ENCODE peak calls at places on chromosomes 16 and 17, in seven cellular contexts. One of them, this sample, is unnamed. For H3K27me3, the result is how much of the 10 kb centered on the place peaks cover.

GRCh38 chr16:68901910-68902309 is 58.6 kb downstream of the TANGO6 start:
- DNase-seq in CD4-positive, alpha-beta T cell: no peak
- DNase-seq in HAP-1: no peak
- DNase-seq in RWPE2: no peak
- DNase-seq in lower lobe of right lung: no peak
- DNase-seq in GM23248: peak
- DNase-seq in hepatocyte: no peak
- DNase-seq in this sample: no peak

GRCh38 chr16:77723108-77723514 is 797 bp downstream of the NUDT7 start:
- DNase-seq in CD4-positive, alpha-beta T cell: peak
- DNase-seq in HAP-1: no peak
- DNase-seq in RWPE2: no peak
- DNase-seq in lower lobe of right lung: no peak
- DNase-seq in GM23248: peak
- DNase-seq in hepatocyte: peak
- DNase-seq in this sample: peak

GRCh38 chr16:6926762-6927161 is 405.9 kb upstream of the RBFOX1 start:
- DNase-seq in CD4-positive, alpha-beta T cell: no peak
- DNase-seq in HAP-1: no peak
- DNase-seq in RWPE2: no peak
- DNase-seq in lower lobe of right lung: no peak
- DNase-seq in GM23248: no peak
- DNase-seq in hepatocyte: peak
- DNase-seq in this sample: no peak

GRCh38 chr16:53083123-53083522 is 28.3 kb downstream of the CHD9 start:
- DNase-seq in CD4-positive, alpha-beta T cell: no peak
- DNase-seq in HAP-1: no peak
- DNase-seq in RWPE2: no peak
- DNase-seq in lower lobe of right lung: no peak
- DNase-seq in GM23248: peak
- DNase-seq in hepatocyte: no peak
- DNase-seq in this sample: no peak

GRCh38 chr17:43448720-43449469 is 34.9 kb upstream of the DHX8 start:
- DNase-seq in CD4-positive, alpha-beta T cell: no peak
- DNase-seq in HAP-1: no peak
- DNase-seq in RWPE2: no peak
- DNase-seq in lower lobe of right lung: no peak
- DNase-seq in GM23248: no peak
- DNase-seq in hepatocyte: no peak
- DNase-seq in this sample: no peak

GRCh38 chr17:19727466-19728113 is 11.2 kb upstream of the SLC47A2 start:
- DNase-seq in CD4-positive, alpha-beta T cell: no peak
- DNase-seq in HAP-1: no peak
- DNase-seq in RWPE2: no peak
- DNase-seq in lower lobe of right lung: no peak
- DNase-seq in GM23248: peak
- DNase-seq in hepatocyte: peak
- DNase-seq in this sample: no peak

GRCh38 chr17:72514888-72515287 is 394.1 kb downstream of the SOX9 start:
- DNase-seq in CD4-positive, alpha-beta T cell: no peak
- DNase-seq in HAP-1: no peak
- DNase-seq in RWPE2: no peak
- DNase-seq in lower lobe of right lung: no peak
- DNase-seq in GM23248: peak
- DNase-seq in hepatocyte: peak
- DNase-seq in this sample: no peak

GRCh38 chr16:2163211-2163881 is 7.8 kb downstream of the TRAF7 start:
- DNase-seq in CD4-positive, alpha-beta T cell: no peak
- DNase-seq in HAP-1: no peak
- DNase-seq in RWPE2: peak
- DNase-seq in lower lobe of right lung: no peak
- DNase-seq in GM23248: no peak
- DNase-seq in hepatocyte: peak
- DNase-seq in this sample: no peak

GRCh38 chr16:11474617-11475291 is 112.0 kb downstream of the LITAF start:
- DNase-seq in CD4-positive, alpha-beta T cell: no peak
- DNase-seq in HAP-1: no peak
- DNase-seq in RWPE2: no peak
- DNase-seq in lower lobe of right lung: no peak
- DNase-seq in GM23248: no peak
- DNase-seq in hepatocyte: peak
- DNase-seq in this sample: no peak

GRCh38 chr16:12819126-12820117 is 15.7 kb upstream of the CPPED1 start:
- DNase-seq in CD4-positive, alpha-beta T cell: peak
- DNase-seq in HAP-1: peak
- DNase-seq in RWPE2: no peak
- DNase-seq in lower lobe of right lung: peak
- DNase-seq in GM23248: peak
- DNase-seq in hepatocyte: peak
- DNase-seq in this sample: peak

GRCh38 chr16:84254080-84254479 is 14.3 kb upstream of the KCNG4 start:
- DNase-seq in CD4-positive, alpha-beta T cell: no peak
- DNase-seq in HAP-1: peak
- DNase-seq in RWPE2: no peak
- DNase-seq in lower lobe of right lung: no peak
- DNase-seq in GM23248: no peak
- DNase-seq in hepatocyte: no peak
- DNase-seq in this sample: no peak

GRCh38 chr17:36544320-36545092 is at the start of gene GGNBP2:
- DNase-seq in CD4-positive, alpha-beta T cell: peak
- DNase-seq in HAP-1: peak
- DNase-seq in RWPE2: peak
- DNase-seq in lower lobe of right lung: peak
- DNase-seq in GM23248: peak
- DNase-seq in hepatocyte: peak
- DNase-seq in this sample: peak

GRCh38 chr16:71441348-71441781 is 489 bp downstream of the TLE7 start:
- DNase-seq in CD4-positive, alpha-beta T cell: no peak
- DNase-seq in HAP-1: peak
- DNase-seq in RWPE2: no peak
- DNase-seq in lower lobe of right lung: no peak
- DNase-seq in GM23248: no peak
- DNase-seq in hepatocyte: no peak
- DNase-seq in this sample: no peak

GRCh38 chr17:57293077-57293476 is 36.8 kb downstream of the MSI2 start:
- DNase-seq in CD4-positive, alpha-beta T cell: no peak
- DNase-seq in HAP-1: no peak
- DNase-seq in RWPE2: peak
- DNase-seq in lower lobe of right lung: no peak
- DNase-seq in GM23248: no peak
- DNase-seq in hepatocyte: peak
- DNase-seq in this sample: no peak

GRCh38 chr17:57294629-57295501 is 38.5 kb downstream of the MSI2 start:
- DNase-seq in CD4-positive, alpha-beta T cell: peak
- DNase-seq in HAP-1: peak
- DNase-seq in RWPE2: no peak
- DNase-seq in lower lobe of right lung: no peak
- DNase-seq in GM23248: no peak
- DNase-seq in hepatocyte: no peak
- DNase-seq in this sample: no peak

GRCh38 chr17:57296231-57296630 is 39.9 kb downstream of the MSI2 start:
- DNase-seq in CD4-positive, alpha-beta T cell: no peak
- DNase-seq in HAP-1: peak
- DNase-seq in RWPE2: no peak
- DNase-seq in lower lobe of right lung: no peak
- DNase-seq in GM23248: no peak
- DNase-seq in hepatocyte: no peak
- DNase-seq in this sample: no peak

GRCh38 chr17:57294075-57294474 is 37.8 kb downstream of the MSI2 start:
- DNase-seq in CD4-positive, alpha-beta T cell: no peak
- DNase-seq in HAP-1: no peak
- DNase-seq in RWPE2: no peak
- DNase-seq in lower lobe of right lung: no peak
- DNase-seq in GM23248: no peak
- DNase-seq in hepatocyte: no peak
- DNase-seq in this sample: no peak

DNA sequence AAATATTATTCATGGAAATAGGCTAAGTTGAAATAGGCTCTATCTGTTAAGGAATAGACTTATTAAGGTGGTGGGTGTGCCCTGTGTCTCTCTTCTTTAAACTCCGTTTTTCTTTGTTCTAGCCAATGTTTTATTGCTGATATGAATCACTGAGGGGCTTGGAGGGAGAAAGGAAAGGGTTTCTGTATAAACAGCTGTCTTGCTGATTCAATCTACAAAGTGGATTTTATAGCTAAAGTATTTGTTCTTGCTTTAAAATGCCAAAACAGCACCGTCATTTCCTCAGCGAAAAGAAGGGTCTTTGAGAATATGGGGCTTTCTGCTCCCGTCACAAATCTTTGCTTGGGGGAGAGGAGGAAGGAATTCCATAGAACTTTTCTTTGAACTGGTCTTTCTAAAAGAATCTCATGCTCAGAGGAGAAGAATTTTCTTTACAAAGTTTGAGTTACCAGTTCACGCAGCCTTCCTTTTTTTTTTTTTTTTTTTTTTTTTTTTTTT is 39.3 kb downstream of the MSI2 start:
- DNase-seq in CD4-positive, alpha-beta T cell: no peak
- DNase-seq in HAP-1: peak
- DNase-seq in RWPE2: no peak
- DNase-seq in lower lobe of right lung: no peak
- DNase-seq in GM23248: no peak
- DNase-seq in hepatocyte: no peak
- DNase-seq in this sample: no peak
- H3K27me3 ChIP-seq in CD4-positive, alpha-beta T cell: under half
- H3K27me3 ChIP-seq in HAP-1: under half
- H3K27me3 ChIP-seq in RWPE2: under half
- H3K27me3 ChIP-seq in lower lobe of right lung: under half
- H3K27me3 ChIP-seq in GM23248: under half
- H3K27me3 ChIP-seq in hepatocyte: under half
- H3K27me3 ChIP-seq in this sample: under half

DNA sequence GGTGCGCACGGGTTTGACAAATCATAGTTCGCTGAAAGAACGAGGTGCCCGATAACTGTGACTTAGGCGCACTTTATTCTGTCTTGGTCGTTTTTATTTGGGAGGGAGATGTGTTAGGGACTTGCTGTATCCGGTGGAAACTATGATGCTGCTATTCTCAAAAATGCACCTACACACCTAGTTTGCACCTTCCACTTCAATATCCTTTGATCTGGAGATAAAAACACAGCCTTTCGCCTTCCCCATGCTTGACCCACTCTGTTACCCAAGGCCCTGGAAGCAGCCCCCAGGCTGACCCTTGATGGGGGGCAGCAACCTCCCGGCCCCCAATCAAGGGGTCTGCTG is 15.0 kb upstream of the FOXF1 start:
- DNase-seq in CD4-positive, alpha-beta T cell: no peak
- DNase-seq in HAP-1: no peak
- DNase-seq in RWPE2: no peak
- DNase-seq in lower lobe of right lung: no peak
- DNase-seq in GM23248: no peak
- DNase-seq in hepatocyte: no peak
- DNase-seq in this sample: no peak
- H3K27me3 ChIP-seq in CD4-positive, alpha-beta T cell: half or more
- H3K27me3 ChIP-seq in HAP-1: half or more
- H3K27me3 ChIP-seq in RWPE2: half or more
- H3K27me3 ChIP-seq in lower lobe of right lung: half or more
- H3K27me3 ChIP-seq in GM23248: half or more
- H3K27me3 ChIP-seq in hepatocyte: half or more
- H3K27me3 ChIP-seq in this sample: under half

DNA sequence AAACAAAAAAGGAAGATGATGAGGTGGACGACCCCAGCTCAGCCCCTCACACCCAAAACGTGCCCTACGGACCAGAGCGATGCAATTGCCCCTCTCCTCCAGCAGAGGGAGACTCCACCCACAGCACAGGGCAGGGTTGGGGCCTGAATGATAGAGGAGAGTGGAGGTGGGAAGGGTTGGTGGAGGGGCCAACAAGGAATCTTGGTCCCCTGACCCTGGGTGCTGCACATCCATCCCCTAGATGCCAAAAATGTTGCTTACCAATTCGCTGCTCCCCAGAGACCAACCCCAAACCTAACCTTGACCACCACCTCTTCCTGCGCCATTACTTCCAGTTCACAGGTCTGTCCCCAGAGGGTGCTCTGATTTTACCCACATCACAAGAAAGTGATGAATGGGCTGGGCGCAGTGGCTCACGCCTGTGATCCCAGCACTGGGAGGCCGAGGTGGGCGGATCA is 12.9 kb downstream of the P2RX5 start:
- DNase-seq in CD4-positive, alpha-beta T cell: peak
- DNase-seq in HAP-1: peak
- DNase-seq in RWPE2: no peak
- DNase-seq in lower lobe of right lung: no peak
- DNase-seq in GM23248: peak
- DNase-seq in hepatocyte: no peak
- DNase-seq in this sample: no peak
- H3K27me3 ChIP-seq in CD4-positive, alpha-beta T cell: under half
- H3K27me3 ChIP-seq in HAP-1: under half
- H3K27me3 ChIP-seq in RWPE2: under half
- H3K27me3 ChIP-seq in lower lobe of right lung: under half
- H3K27me3 ChIP-seq in GM23248: under half
- H3K27me3 ChIP-seq in hepatocyte: under half
- H3K27me3 ChIP-seq in this sample: under half

GRCh38 chr17:48732688-48733629 is 4.4 kb upstream of the HOXB13 start:
- DNase-seq in CD4-positive, alpha-beta T cell: no peak
- DNase-seq in HAP-1: no peak
- DNase-seq in RWPE2: peak
- DNase-seq in lower lobe of right lung: no peak
- DNase-seq in GM23248: no peak
- DNase-seq in hepatocyte: no peak
- DNase-seq in this sample: no peak
- H3K27me3 ChIP-seq in CD4-positive, alpha-beta T cell: half or more
- H3K27me3 ChIP-seq in HAP-1: under half
- H3K27me3 ChIP-seq in RWPE2: half or more
- H3K27me3 ChIP-seq in lower lobe of right lung: half or more
- H3K27me3 ChIP-seq in GM23248: half or more
- H3K27me3 ChIP-seq in hepatocyte: half or more
- H3K27me3 ChIP-seq in this sample: half or more

DNA sequence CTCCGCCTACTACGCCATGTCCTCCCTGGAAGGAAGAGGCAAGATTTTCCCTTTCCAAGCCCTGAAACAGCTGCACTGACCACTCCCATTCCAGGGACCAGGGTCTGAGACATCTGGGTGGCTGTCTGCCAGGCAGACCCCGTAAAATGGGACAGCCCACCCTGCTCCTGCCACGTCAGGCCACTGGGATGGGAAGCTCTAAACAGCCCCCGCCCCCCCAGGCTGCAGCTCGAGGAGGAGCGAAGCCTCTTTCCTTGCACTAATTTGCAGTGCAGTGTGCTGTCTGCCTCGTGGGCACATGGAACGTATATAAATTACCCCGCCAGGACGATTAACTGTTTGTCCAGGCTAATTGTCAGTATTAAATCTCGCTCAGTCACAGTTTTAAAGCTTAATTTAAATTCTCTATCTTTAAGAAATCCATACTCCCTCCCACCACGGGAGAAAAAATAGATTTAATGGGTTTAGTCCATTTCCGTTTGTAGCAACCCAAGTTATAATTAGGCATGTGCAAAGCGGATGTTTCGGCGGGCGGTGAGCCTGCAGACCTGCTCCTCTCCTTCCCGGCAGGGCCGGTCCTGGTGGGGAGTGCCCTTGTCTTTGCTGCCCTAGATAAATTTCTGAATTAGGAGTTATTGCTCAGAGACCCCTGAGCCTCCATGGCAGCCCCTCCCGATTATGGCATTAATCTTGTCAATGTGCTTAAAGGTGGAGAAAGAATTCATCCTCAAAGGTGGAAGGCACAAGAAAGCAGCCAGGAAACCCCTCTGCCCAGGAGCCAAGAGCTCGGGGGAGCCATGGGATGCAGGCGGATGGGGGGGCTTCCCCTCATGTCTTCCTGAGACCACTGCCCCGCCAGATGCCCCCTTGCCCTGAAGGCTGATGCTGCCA is 268.0 kb upstream of the TNRC6C start:
- DNase-seq in CD4-positive, alpha-beta T cell: no peak
- DNase-seq in HAP-1: no peak
- DNase-seq in RWPE2: no peak
- DNase-seq in lower lobe of right lung: no peak
- DNase-seq in GM23248: peak
- DNase-seq in hepatocyte: peak
- DNase-seq in this sample: no peak
- H3K27me3 ChIP-seq in CD4-positive, alpha-beta T cell: under half
- H3K27me3 ChIP-seq in HAP-1: under half
- H3K27me3 ChIP-seq in RWPE2: half or more
- H3K27me3 ChIP-seq in lower lobe of right lung: under half
- H3K27me3 ChIP-seq in GM23248: under half
- H3K27me3 ChIP-seq in hepatocyte: under half
- H3K27me3 ChIP-seq in this sample: under half